ENCODE peak calls at places on chromosomes 6 and 20, in six cellular contexts. H, K, J, U, V and T are unnamed samples. For H3K36me3, the result is how much of the 10 kb centered on the place peaks cover.

GRCh38 chr20:21615617-21616080 is 89.8 kb upstream of the PAX1 start:
- DNase-seq in H (peak), K (no peak), J (peak), U (peak), V (peak), T (peak)

GRCh38 chr6:127117979-127118504 is 429 bp upstream of the RSPO3 start:
- DNase-seq in H (no peak), K (no peak), J (no peak), U (peak), V (no peak), T (no peak)

GRCh38 chr20:45459606-45460005 is 9.9 kb upstream of the WFDC2 start:
- DNase-seq in H (no peak), K (no peak), J (no peak), U (no peak), V (no peak), T (no peak)

GRCh38 chr20:48298851-48299484 is 513.7 kb upstream of the SULF2 start:
- DNase-seq in H (peak), K (no peak), J (no peak), U (peak), V (peak), T (peak)

GRCh38 chr6:145756170-145756662 is 20.9 kb upstream of the EPM2A start:
- DNase-seq in H (no peak), K (no peak), J (no peak), U (peak), V (no peak), T (peak)

GRCh38 chr6:144661101-144661806 is 376.1 kb downstream of the UTRN start:
- DNase-seq in H (peak), K (no peak), J (peak), U (no peak), V (no peak), T (no peak)

GRCh38 chr6:108592371-108593337 is 31.9 kb downstream of the FOXO3 start:
- DNase-seq in H (peak), K (peak), J (peak), U (no peak), V (no peak), T (peak)

GRCh38 chr6:26158581-26159416 is 71.6 kb downstream of the HFE start:
- DNase-seq in H (peak), K (peak), J (peak), U (peak), V (no peak), T (peak)

GRCh38 chr6:54747955-54748354 is 98.6 kb upstream of the FAM83B start:
- DNase-seq in H (no peak), K (no peak), J (no peak), U (no peak), V (no peak), T (no peak)

GRCh38 chr6:3825851-3826581 is 23.2 kb upstream of the FAM50B start:
- DNase-seq in H (peak), K (peak), J (no peak), U (peak), V (peak), T (peak)

GRCh38 chr6:79372757-79373156 is 138.3 kb upstream of the HMGN3 start:
- DNase-seq in H (no peak), K (no peak), J (peak), U (no peak), V (no peak), T (no peak)

GRCh38 chr6:17986656-17987575 is 519 bp downstream of the KIF13A start:
- DNase-seq in H (peak), K (peak), J (peak), U (peak), V (no peak), T (peak)

GRCh38 chr6:68575765-68576439 is 59.2 kb upstream of the ADGRB3 start:
- DNase-seq in H (no peak), K (peak), J (peak), U (no peak), V (no peak), T (no peak)

GRCh38 chr6:20211941-20212391 is 303 bp downstream of the MBOAT1 start:
- DNase-seq in H (peak), K (no peak), J (peak), U (no peak), V (no peak), T (peak)

GRCh38 chr6:97586344-97586743 is 303.3 kb upstream of the MMS22L start:
- DNase-seq in H (no peak), K (no peak), J (peak), U (no peak), V (no peak), T (no peak)

GRCh38 chr20:61768926-61769832 is 296.5 kb downstream of the TAF4 start:
- DNase-seq in H (no peak), K (no peak), J (no peak), U (no peak), V (no peak), T (no peak)

GRCh38 chr20:57202309-57202708 is 64.1 kb downstream of the BMP7 start:
- DNase-seq in H (no peak), K (no peak), J (no peak), U (no peak), V (no peak), T (no peak)

GRCh38 chr6:13733178-13733851 is 21.7 kb upstream of the RANBP9 start:
- DNase-seq in H (peak), K (no peak), J (no peak), U (no peak), V (no peak), T (peak)

GRCh38 chr20:16472045-16472872 is 101.0 kb downstream of the KIF16B start:
- DNase-seq in H (peak), K (no peak), J (no peak), U (no peak), V (no peak), T (no peak)

GRCh38 chr20:38825901-38826625 is 20.6 kb downstream of the PPP1R16B start:
- DNase-seq in H (no peak), K (no peak), J (peak), U (peak), V (peak), T (no peak)

GRCh38 chr20:58228103-58228483 is 360 bp downstream of the ANKRD60 start:
- DNase-seq in H (no peak), K (no peak), J (peak), U (no peak), V (no peak), T (no peak)

GRCh38 chr20:63292904-63293303 is at the start of gene COL20A1:
- DNase-seq in H (no peak), K (no peak), J (no peak), U (no peak), V (no peak), T (no peak)

GRCh38 chr6:6003334-6004146 is 3.2 kb downstream of the NRN1 start:
- DNase-seq in H (no peak), K (peak), J (peak), U (peak), V (no peak), T (no peak)

GRCh38 chr6:37321516-37321915 is 32.3 kb upstream of the RNF8 start:
- DNase-seq in H (no peak), K (no peak), J (no peak), U (no peak), V (no peak), T (no peak)

GRCh38 chr20:60139663-60140446 is 181.6 kb downstream of the CDH26 start:
- DNase-seq in H (no peak), K (no peak), J (no peak), U (no peak), V (no peak), T (no peak)

GRCh38 chr20:16260911-16261310 is 312.3 kb downstream of the KIF16B start:
- DNase-seq in H (no peak), K (no peak), J (no peak), U (no peak), V (no peak), T (no peak)

GRCh38 chr6:292506-293184 is 358 bp downstream of the DUSP22 start:
- DNase-seq in H (peak), K (peak), J (peak), U (peak), V (no peak), T (peak)

GRCh38 chr6:161001421-161001820 is 9.9 kb downstream of the MAP3K4 start:
- DNase-seq in H (no peak), K (no peak), J (no peak), U (no peak), V (no peak), T (peak)

GRCh38 chr20:13231031-13231752 is 10.1 kb downstream of the ISM1 start:
- DNase-seq in H (no peak), K (no peak), J (peak), U (no peak), V (no peak), T (no peak)

GRCh38 chr6:108661430-108661829 is 100.7 kb downstream of the FOXO3 start:
- DNase-seq in H (no peak), K (no peak), J (no peak), U (no peak), V (no peak), T (no peak)

GRCh38 chr20:56570832-56571231 is 37.8 kb downstream of the FAM209B start:
- DNase-seq in H (no peak), K (no peak), J (no peak), U (no peak), V (no peak), T (no peak)

GRCh38 chr6:12138377-12138776 is 126.3 kb downstream of the HIVEP1 start:
- DNase-seq in H (no peak), K (no peak), J (no peak), U (no peak), V (no peak), T (no peak)

GRCh38 chr6:12138936-12139335 is 126.8 kb downstream of the HIVEP1 start:
- DNase-seq in H (no peak), K (no peak), J (no peak), U (no peak), V (no peak), T (no peak)

GRCh38 chr6:12136905-12137304 is 124.8 kb downstream of the HIVEP1 start:
- DNase-seq in H (no peak), K (no peak), J (no peak), U (peak), V (no peak), T (no peak)

GRCh38 chr6:12134991-12135390 is 122.9 kb downstream of the HIVEP1 start:
- DNase-seq in H (no peak), K (no peak), J (no peak), U (no peak), V (no peak), T (no peak)

GRCh38 chr6:12137480-12137879 is 125.4 kb downstream of the HIVEP1 start:
- DNase-seq in H (peak), K (no peak), J (no peak), U (peak), V (no peak), T (peak)
- H3K36me3 ChIP-seq in H (under half), K (under half), J (under half), U (under half), V (under half), T (under half)

GRCh38 chr6:90241229-90241873 is 55.3 kb downstream of the BACH2 start:
- DNase-seq in H (no peak), K (no peak), J (peak), U (peak), V (no peak), T (no peak)
- TF ChIP-seq POLR2AphosphoS5 in H (no peak), K (no peak), J (no peak), U (no peak), V (no peak), T (no peak)

GRCh38 chr6:32254761-32255211 is 30.9 kb upstream of the NOTCH4 start:
- DNase-seq in H (no peak), K (no peak), J (peak), U (no peak), V (no peak), T (no peak)

GRCh38 chr6:32252326-32253009 is 28.6 kb upstream of the NOTCH4 start:
- DNase-seq in H (no peak), K (no peak), J (no peak), U (no peak), V (no peak), T (no peak)

GRCh38 chr6:32255212-32256153 is 31.6 kb upstream of the NOTCH4 start:
- DNase-seq in H (peak), K (peak), J (peak), U (peak), V (peak), T (peak)
- H3K4me3 ChIP-seq in H (peak), K (peak), J (peak), U (peak), V (peak), T (peak)

GRCh38 chr20:41118632-41119031 is 18.7 kb upstream of the PLCG1 start:
- DNase-seq in H (no peak), K (no peak), J (no peak), U (no peak), V (no peak), T (no peak)
- H3K36me3 ChIP-seq in H (under half), K (half or more), J (half or more), U (under half), V (half or more), T (under half)

GRCh38 chr20:35635652-35636051 is 20.0 kb downstream of the SPAG4 start:
- DNase-seq in H (no peak), K (no peak), J (no peak), U (no peak), V (no peak), T (no peak)

GRCh38 chr20:35640724-35641123 is 24.0 kb downstream of the CPNE1 start:
- DNase-seq in H (no peak), K (no peak), J (no peak), U (no peak), V (no peak), T (no peak)

GRCh38 chr20:35636095-35636494 is 20.5 kb downstream of the SPAG4 start:
- DNase-seq in H (no peak), K (no peak), J (no peak), U (no peak), V (no peak), T (no peak)

GRCh38 chr20:35641743-35642142 is 23.0 kb downstream of the CPNE1 start:
- DNase-seq in H (no peak), K (no peak), J (no peak), U (no peak), V (no peak), T (no peak)

GRCh38 chr20:35637266-35637665 is 21.6 kb downstream of the SPAG4 start:
- DNase-seq in H (no peak), K (no peak), J (no peak), U (no peak), V (no peak), T (no peak)
- TF ChIP-seq POLR2AphosphoS5 in H (no peak), K (no peak), J (no peak), U (no peak), V (no peak), T (no peak)

DNA sequence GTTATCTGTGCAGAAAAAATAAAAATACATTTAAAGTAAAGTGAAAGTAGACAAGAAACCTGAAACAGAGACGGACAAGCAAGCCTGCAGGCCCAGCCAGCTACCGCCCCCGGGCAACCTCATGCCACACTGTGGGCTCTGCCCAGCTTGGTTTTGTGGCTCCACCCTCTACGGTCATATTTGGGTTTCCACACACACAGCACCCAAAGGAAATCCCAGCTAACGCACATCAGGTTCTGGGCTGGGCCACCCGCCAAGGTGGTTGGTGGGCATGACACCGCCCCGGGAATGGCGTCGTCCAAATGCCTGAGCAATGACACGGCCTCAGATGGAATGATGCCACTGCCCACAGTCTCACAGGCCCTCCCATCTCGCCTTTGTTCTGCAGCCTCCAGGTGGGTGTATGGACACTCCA is 22.9 kb downstream of the FAM110A start:
- DNase-seq in H (no peak), K (no peak), J (no peak), U (no peak), V (peak), T (peak)
- H3K4me3 ChIP-seq in H (no peak), K (no peak), J (no peak), U (no peak), V (peak), T (no peak)

GRCh38 chr6:11187301-11187700 is 45.2 kb downstream of the NEDD9 start:
- DNase-seq in H (no peak), K (no peak), J (no peak), U (no peak), V (no peak), T (no peak)
- H3K36me3 ChIP-seq in H (under half), K (half or more), J (under half), U (under half), V (under half), T (under half)

GRCh38 chr6:15250440-15251168 is 4.7 kb downstream of the JARID2 start:
- DNase-seq in H (no peak), K (peak), J (no peak), U (no peak), V (no peak), T (no peak)

GRCh38 chr6:15247214-15247749 is 1.4 kb downstream of the JARID2 start:
- DNase-seq in H (no peak), K (no peak), J (no peak), U (no peak), V (no peak), T (no peak)

GRCh38 chr6:15247750-15248450 is 2.0 kb downstream of the JARID2 start:
- DNase-seq in H (peak), K (peak), J (peak), U (peak), V (no peak), T (peak)

GRCh38 chr6:15249371-15250019 is 3.6 kb downstream of the JARID2 start:
- DNase-seq in H (no peak), K (peak), J (no peak), U (no peak), V (no peak), T (no peak)

DNA sequence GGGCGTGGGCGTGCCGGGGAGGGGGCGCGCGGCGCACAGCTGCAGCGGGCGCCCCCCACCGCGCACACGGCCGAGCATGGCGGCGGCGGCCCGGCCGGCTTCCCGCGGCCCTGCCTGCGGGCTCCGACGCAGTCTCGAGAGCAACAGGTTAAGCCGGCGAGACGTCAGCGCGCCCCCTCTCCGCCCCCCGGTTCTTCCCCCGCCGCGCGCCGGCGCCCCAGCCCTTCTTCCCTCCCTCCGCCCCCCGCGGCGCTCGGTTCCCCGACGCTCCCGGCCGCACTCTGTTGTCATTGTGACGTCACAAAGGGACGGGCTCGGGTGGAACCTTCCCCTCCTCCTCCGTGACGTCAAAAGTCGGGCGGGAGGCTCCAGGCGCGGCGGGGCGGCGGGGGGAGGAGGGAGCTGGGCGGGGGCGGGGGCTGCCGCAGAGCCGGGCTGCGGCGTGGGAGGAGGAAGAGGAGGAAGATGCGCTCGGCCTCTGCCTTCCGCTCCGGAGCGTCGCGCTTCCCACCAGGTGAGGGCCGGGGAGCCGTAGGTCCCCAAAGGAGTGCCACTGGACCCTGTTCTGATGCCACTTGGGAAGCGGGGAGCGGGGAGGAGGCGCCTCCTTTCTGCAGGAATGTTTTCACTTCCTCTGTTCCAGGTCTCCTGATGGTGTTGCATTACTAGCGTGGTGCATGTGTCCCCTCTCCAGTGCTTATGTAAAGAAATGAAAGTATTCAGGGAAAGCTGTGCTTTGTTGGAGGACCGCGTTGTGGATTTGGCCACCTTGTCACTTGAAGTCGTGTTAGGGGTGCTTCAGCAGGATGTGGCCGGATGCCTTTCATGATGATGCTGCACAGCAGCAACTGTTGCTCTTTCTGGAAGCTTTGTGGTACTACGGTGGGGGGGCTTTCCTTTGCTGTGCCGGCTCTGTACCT is 2.8 kb downstream of the JARID2 start:
- DNase-seq in H (peak), K (peak), J (peak), U (peak), V (peak), T (peak)
- TF ChIP-seq POLR2AphosphoS5 in H (peak), K (peak), J (peak), U (peak), V (peak), T (peak)

DNA sequence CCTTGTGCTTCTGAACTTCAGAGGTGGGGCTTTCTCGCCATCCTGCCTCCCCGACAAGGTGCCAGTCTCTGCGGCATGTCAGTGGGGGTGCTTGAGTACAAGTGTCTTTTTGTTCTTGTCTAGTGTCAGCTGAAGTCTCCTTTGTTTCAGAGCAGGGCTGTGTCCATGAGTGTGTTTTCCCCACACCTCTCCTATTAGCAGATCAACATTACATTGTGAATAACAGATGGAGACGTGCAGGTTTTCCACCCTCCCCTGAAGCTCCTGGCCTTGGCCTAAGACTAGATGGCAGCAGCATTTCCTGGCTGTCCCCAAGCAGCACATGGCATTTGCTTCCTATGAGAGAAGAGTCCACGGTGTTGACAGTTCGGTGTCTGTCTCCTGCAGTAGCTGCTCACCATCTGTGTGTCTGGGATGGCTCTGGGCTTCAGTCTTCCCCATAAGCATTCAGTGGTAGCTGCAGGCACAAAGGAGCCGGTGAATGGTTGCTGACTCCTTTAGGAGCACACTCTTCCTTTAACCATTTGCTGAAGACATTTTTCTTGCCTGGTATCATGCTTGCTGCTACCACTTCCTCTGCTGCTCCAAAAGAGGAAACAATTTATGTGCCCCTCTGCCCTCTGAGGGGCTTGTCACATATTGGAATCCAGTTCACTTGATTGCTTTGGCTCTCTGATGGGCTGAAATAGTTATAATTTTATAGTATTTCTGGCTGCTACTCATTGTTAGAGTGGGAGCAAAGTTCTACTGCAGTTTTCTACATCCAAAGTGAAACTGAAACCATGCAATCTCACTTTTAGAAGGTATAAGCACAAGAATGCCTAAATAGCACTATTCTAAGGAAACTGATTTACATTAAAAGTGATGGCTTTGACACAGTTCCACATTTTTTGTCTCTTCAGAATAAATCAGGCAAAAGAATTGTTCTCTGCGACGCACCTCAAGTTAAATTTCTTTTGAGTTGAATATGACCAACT is 913.0 kb downstream of the C6orf118 start:
- DNase-seq in H (no peak), K (no peak), J (no peak), U (peak), V (no peak), T (no peak)
- H3K4me3 ChIP-seq in H (peak), K (peak), J (no peak), U (no peak), V (no peak), T (no peak)